ENCODE peak calls at places on chromosomes 4 and X, in nine cellular contexts. One of them, this sample, is unnamed.

GRCh38 chr4:121668368-121669162 is 28.2 kb downstream of the ANXA5 start:
- DNase-seq in stimulated activated CD8-positive, alpha-beta memory T cell treated with anti-CD3 and anti-CD28 coated beads, Interleukin-4, amount 100 ng/mL, for 4 hours: no peak
- DNase-seq in mesenteric fat pad: no peak
- DNase-seq in OCI-M1: no peak
- DNase-seq in stimulated activated naive CD4-positive, alpha-beta T cell: no peak
- DNase-seq in amygdala: no peak
- DNase-seq in H7: no peak
- DNase-seq in glomerular endothelial cell: no peak
- DNase-seq in SK-N-DZ: no peak
- DNase-seq in this sample: no peak

GRCh38 chrX:53438174-53438831 is 4.1 kb upstream of the HSD17B10 start:
- DNase-seq in stimulated activated CD8-positive, alpha-beta memory T cell treated with anti-CD3 and anti-CD28 coated beads, Interleukin-4, amount 100 ng/mL, for 4 hours: no peak
- DNase-seq in mesenteric fat pad: no peak
- DNase-seq in OCI-M1: peak
- DNase-seq in stimulated activated naive CD4-positive, alpha-beta T cell: no peak
- DNase-seq in amygdala: no peak
- DNase-seq in H7: no peak
- DNase-seq in glomerular endothelial cell: no peak
- DNase-seq in SK-N-DZ: no peak
- DNase-seq in this sample: no peak

GRCh38 chr4:55033296-55033695 is 92.1 kb downstream of the KDR start:
- DNase-seq in stimulated activated CD8-positive, alpha-beta memory T cell treated with anti-CD3 and anti-CD28 coated beads, Interleukin-4, amount 100 ng/mL, for 4 hours: no peak
- DNase-seq in mesenteric fat pad: no peak
- DNase-seq in OCI-M1: no peak
- DNase-seq in stimulated activated naive CD4-positive, alpha-beta T cell: no peak
- DNase-seq in amygdala: no peak
- DNase-seq in H7: no peak
- DNase-seq in glomerular endothelial cell: no peak
- DNase-seq in SK-N-DZ: no peak
- DNase-seq in this sample: no peak

GRCh38 chrX:70509078-70509477 is 64.4 kb downstream of the DLG3 start:
- DNase-seq in stimulated activated CD8-positive, alpha-beta memory T cell treated with anti-CD3 and anti-CD28 coated beads, Interleukin-4, amount 100 ng/mL, for 4 hours: no peak
- DNase-seq in mesenteric fat pad: no peak
- DNase-seq in OCI-M1: peak
- DNase-seq in stimulated activated naive CD4-positive, alpha-beta T cell: no peak
- DNase-seq in amygdala: no peak
- DNase-seq in H7: no peak
- DNase-seq in glomerular endothelial cell: no peak
- DNase-seq in SK-N-DZ: no peak
- DNase-seq in this sample: no peak

GRCh38 chrX:2587146-2587545 is 86.4 kb upstream of the DHRSX start:
- DNase-seq in stimulated activated CD8-positive, alpha-beta memory T cell treated with anti-CD3 and anti-CD28 coated beads, Interleukin-4, amount 100 ng/mL, for 4 hours: no peak
- DNase-seq in mesenteric fat pad: no peak
- DNase-seq in OCI-M1: no peak
- DNase-seq in stimulated activated naive CD4-positive, alpha-beta T cell: no peak
- DNase-seq in amygdala: no peak
- DNase-seq in H7: no peak
- DNase-seq in glomerular endothelial cell: no peak
- DNase-seq in SK-N-DZ: no peak
- DNase-seq in this sample: no peak

GRCh38 chrX:38796926-38797325 is 4.3 kb upstream of the MID1IP1 start:
- DNase-seq in stimulated activated CD8-positive, alpha-beta memory T cell treated with anti-CD3 and anti-CD28 coated beads, Interleukin-4, amount 100 ng/mL, for 4 hours: no peak
- DNase-seq in mesenteric fat pad: no peak
- DNase-seq in OCI-M1: no peak
- DNase-seq in stimulated activated naive CD4-positive, alpha-beta T cell: no peak
- DNase-seq in amygdala: no peak
- DNase-seq in H7: no peak
- DNase-seq in glomerular endothelial cell: no peak
- DNase-seq in SK-N-DZ: no peak
- DNase-seq in this sample: no peak

GRCh38 chrX:39258331-39258730 is 457.1 kb downstream of the MID1IP1 start:
- DNase-seq in stimulated activated CD8-positive, alpha-beta memory T cell treated with anti-CD3 and anti-CD28 coated beads, Interleukin-4, amount 100 ng/mL, for 4 hours: no peak
- DNase-seq in mesenteric fat pad: no peak
- DNase-seq in OCI-M1: no peak
- DNase-seq in stimulated activated naive CD4-positive, alpha-beta T cell: no peak
- DNase-seq in amygdala: no peak
- DNase-seq in H7: peak
- DNase-seq in glomerular endothelial cell: no peak
- DNase-seq in SK-N-DZ: peak
- DNase-seq in this sample: no peak

GRCh38 chrX:82676386-82676785 is 831.7 kb upstream of the POU3F4 start:
- DNase-seq in stimulated activated CD8-positive, alpha-beta memory T cell treated with anti-CD3 and anti-CD28 coated beads, Interleukin-4, amount 100 ng/mL, for 4 hours: no peak
- DNase-seq in mesenteric fat pad: no peak
- DNase-seq in OCI-M1: peak
- DNase-seq in stimulated activated naive CD4-positive, alpha-beta T cell: no peak
- DNase-seq in amygdala: no peak
- DNase-seq in H7: no peak
- DNase-seq in glomerular endothelial cell: no peak
- DNase-seq in SK-N-DZ: no peak
- DNase-seq in this sample: no peak

GRCh38 chrX:151621422-151621821 is 57.9 kb downstream of the PASD1 start:
- DNase-seq in stimulated activated CD8-positive, alpha-beta memory T cell treated with anti-CD3 and anti-CD28 coated beads, Interleukin-4, amount 100 ng/mL, for 4 hours: no peak
- DNase-seq in mesenteric fat pad: no peak
- DNase-seq in OCI-M1: peak
- DNase-seq in stimulated activated naive CD4-positive, alpha-beta T cell: no peak
- DNase-seq in amygdala: no peak
- DNase-seq in H7: no peak
- DNase-seq in glomerular endothelial cell: no peak
- DNase-seq in SK-N-DZ: no peak
- DNase-seq in this sample: no peak

GRCh38 chrX:149870840-149871239 is 10.1 kb upstream of the MAGEA8 start:
- DNase-seq in stimulated activated CD8-positive, alpha-beta memory T cell treated with anti-CD3 and anti-CD28 coated beads, Interleukin-4, amount 100 ng/mL, for 4 hours: no peak
- DNase-seq in mesenteric fat pad: no peak
- DNase-seq in OCI-M1: no peak
- DNase-seq in stimulated activated naive CD4-positive, alpha-beta T cell: no peak
- DNase-seq in amygdala: no peak
- DNase-seq in H7: no peak
- DNase-seq in glomerular endothelial cell: no peak
- DNase-seq in SK-N-DZ: no peak
- DNase-seq in this sample: no peak

GRCh38 chr4:141807501-141807900 is 171.1 kb downstream of the IL15 start:
- DNase-seq in stimulated activated CD8-positive, alpha-beta memory T cell treated with anti-CD3 and anti-CD28 coated beads, Interleukin-4, amount 100 ng/mL, for 4 hours: no peak
- DNase-seq in mesenteric fat pad: no peak
- DNase-seq in OCI-M1: no peak
- DNase-seq in stimulated activated naive CD4-positive, alpha-beta T cell: no peak
- DNase-seq in amygdala: no peak
- DNase-seq in H7: no peak
- DNase-seq in glomerular endothelial cell: no peak
- DNase-seq in SK-N-DZ: no peak
- DNase-seq in this sample: no peak

GRCh38 chr4:158074851-158075250 is 98.0 kb downstream of the GASK1B start:
- DNase-seq in stimulated activated CD8-positive, alpha-beta memory T cell treated with anti-CD3 and anti-CD28 coated beads, Interleukin-4, amount 100 ng/mL, for 4 hours: no peak
- DNase-seq in mesenteric fat pad: no peak
- DNase-seq in OCI-M1: no peak
- DNase-seq in stimulated activated naive CD4-positive, alpha-beta T cell: no peak
- DNase-seq in amygdala: no peak
- DNase-seq in H7: no peak
- DNase-seq in glomerular endothelial cell: no peak
- DNase-seq in SK-N-DZ: no peak
- DNase-seq in this sample: no peak

GRCh38 chr4:79613269-79613995 is 205.4 kb upstream of the GK2 start:
- DNase-seq in stimulated activated CD8-positive, alpha-beta memory T cell treated with anti-CD3 and anti-CD28 coated beads, Interleukin-4, amount 100 ng/mL, for 4 hours: no peak
- DNase-seq in mesenteric fat pad: no peak
- DNase-seq in OCI-M1: no peak
- DNase-seq in stimulated activated naive CD4-positive, alpha-beta T cell: no peak
- DNase-seq in amygdala: no peak
- DNase-seq in H7: no peak
- DNase-seq in glomerular endothelial cell: no peak
- DNase-seq in SK-N-DZ: no peak
- DNase-seq in this sample: no peak

GRCh38 chr4:158782539-158783360 is 13.9 kb downstream of the FNIP2 start:
- DNase-seq in stimulated activated CD8-positive, alpha-beta memory T cell treated with anti-CD3 and anti-CD28 coated beads, Interleukin-4, amount 100 ng/mL, for 4 hours: no peak
- DNase-seq in mesenteric fat pad: no peak
- DNase-seq in OCI-M1: peak
- DNase-seq in stimulated activated naive CD4-positive, alpha-beta T cell: no peak
- DNase-seq in amygdala: no peak
- DNase-seq in H7: no peak
- DNase-seq in glomerular endothelial cell: no peak
- DNase-seq in SK-N-DZ: no peak
- DNase-seq in this sample: no peak

GRCh38 chrX:15564981-15565579 is 35.7 kb downstream of the ACE2 start:
- DNase-seq in stimulated activated CD8-positive, alpha-beta memory T cell treated with anti-CD3 and anti-CD28 coated beads, Interleukin-4, amount 100 ng/mL, for 4 hours: no peak
- DNase-seq in mesenteric fat pad: no peak
- DNase-seq in OCI-M1: peak
- DNase-seq in stimulated activated naive CD4-positive, alpha-beta T cell: no peak
- DNase-seq in amygdala: no peak
- DNase-seq in H7: peak
- DNase-seq in glomerular endothelial cell: peak
- DNase-seq in SK-N-DZ: peak
- DNase-seq in this sample: no peak

GRCh38 chrX:107747596-107748161 is 27.9 kb downstream of the TSC22D3 start:
- DNase-seq in stimulated activated CD8-positive, alpha-beta memory T cell treated with anti-CD3 and anti-CD28 coated beads, Interleukin-4, amount 100 ng/mL, for 4 hours: no peak
- DNase-seq in mesenteric fat pad: no peak
- DNase-seq in OCI-M1: no peak
- DNase-seq in stimulated activated naive CD4-positive, alpha-beta T cell: no peak
- DNase-seq in amygdala: no peak
- DNase-seq in H7: no peak
- DNase-seq in glomerular endothelial cell: no peak
- DNase-seq in SK-N-DZ: no peak
- DNase-seq in this sample: no peak

This sample was measured in GM06990.